ENCODE peak calls at places on chromosomes 4 and X, in four cellular contexts. N is activated B cell treated with CpG ODN at 0.5 μM for 24 hours, X is fibroblast of the aortic adventitia, P is RWPE1. J is an unnamed sample.

GRCh38 chr4:74394476-74395136 is 29.7 kb downstream of the EREG start:
- DNase-seq in X (peak), P (no peak), N (no peak), J (peak)

GRCh38 chr4:75099321-75099720 is 166.4 kb downstream of the PARM1 start:
- DNase-seq in P (no peak), N (no peak), X (no peak), J (no peak)

GRCh38 chr4:127239902-127240575 is 392.7 kb upstream of the INTU start:
- DNase-seq in N (no peak), X (no peak), P (no peak), J (no peak)

GRCh38 chrX:96481831-96482230 is 202.8 kb upstream of the DIAPH2 start:
- DNase-seq in N (no peak), X (no peak), P (no peak), J (no peak)

GRCh38 chrX:154458116-154458953 is at the start of gene PLXNA3:
- DNase-seq in P (peak), X (no peak), N (peak), J (peak)

GRCh38 chr4:2860391-2861348 is 17.0 kb downstream of the ADD1 start:
- DNase-seq in P (no peak), N (no peak), X (peak), J (peak)

GRCh38 chrX:386768-387575 is at the start of gene PPP2R3B:
- DNase-seq in P (peak), X (peak), N (peak), J (peak)

GRCh38 chrX:41982966-41983365 is 59.6 kb upstream of the CASK start:
- DNase-seq in N (no peak), P (no peak), X (no peak), J (no peak)

GRCh38 chr4:120895554-120895953 is 27.0 kb downstream of the PRDM5 start:
- DNase-seq in N (no peak), P (no peak), X (no peak), J (no peak)

GRCh38 chr4:144574509-144574908 is 71.4 kb upstream of the HHIP start:
- DNase-seq in P (no peak), X (no peak), N (no peak), J (no peak)

GRCh38 chr4:152973614-152974200 is 37.6 kb downstream of the FHDC1 start:
- DNase-seq in P (no peak), N (no peak), X (no peak), J (no peak)

GRCh38 chr4:118954246-118954645 is 65.6 kb downstream of the SYNPO2 start:
- DNase-seq in P (no peak), N (no peak), X (peak), J (peak)

GRCh38 chr4:173211222-173211621 is 42.6 kb downstream of the GALNT7 start:
- DNase-seq in N (no peak), X (no peak), P (no peak), J (no peak)

GRCh38 chr4:2255501-2256155 is 6.3 kb downstream of the MXD4 start:
- DNase-seq in P (no peak), X (peak), N (peak), J (peak)

GRCh38 chrX:55135171-55135570 is 46.4 kb downstream of the PAGE2 start:
- DNase-seq in N (peak), X (peak), P (peak), J (peak)

GRCh38 chr4:39083164-39083563 is 21.1 kb downstream of the KLHL5 start:
- DNase-seq in N (no peak), P (peak), X (peak), J (no peak)

DNA sequence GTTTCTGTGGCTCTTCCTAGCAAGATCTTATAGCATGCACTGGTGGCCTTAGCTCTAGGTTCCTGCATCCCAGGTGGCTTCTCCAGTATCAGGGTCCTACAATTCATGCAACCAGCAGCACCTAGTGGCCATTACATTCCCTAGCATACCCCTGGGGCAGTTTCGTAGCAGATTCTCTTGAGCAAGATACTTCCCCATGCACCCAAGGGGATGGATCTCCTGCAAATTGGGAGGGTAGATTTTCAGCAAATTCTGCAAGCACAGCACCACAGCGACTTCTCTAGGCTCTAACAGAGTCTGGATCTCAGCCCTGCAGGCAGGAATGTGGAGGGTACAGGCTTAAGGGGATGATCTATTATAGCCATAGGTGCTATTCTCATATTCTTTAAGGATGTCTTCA is 13.1 kb upstream of the SLC9B1 start:
- DNase-seq in N (no peak), P (peak), X (peak), J (peak)
- TF ChIP-seq CTCF in N (no peak), P (no peak), X (peak), J (peak)

DNA sequence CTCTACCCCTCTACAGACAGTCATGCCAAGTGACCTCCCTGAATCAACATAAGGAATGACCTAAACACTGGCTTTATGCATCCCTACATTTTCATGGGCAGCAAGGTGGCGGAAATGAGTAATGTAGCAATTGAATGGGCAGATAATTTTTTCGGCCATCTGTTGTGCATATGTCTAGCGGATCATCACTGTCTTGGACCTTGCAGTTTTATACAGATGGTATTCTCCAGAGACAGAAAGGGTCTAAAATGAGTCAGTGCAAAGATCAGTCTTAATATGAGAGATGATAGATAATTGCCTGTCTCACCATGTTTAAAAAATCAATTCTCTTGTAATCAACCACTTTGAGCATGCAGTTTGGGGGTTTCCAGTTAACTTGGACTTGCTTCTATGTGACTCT is 177.3 kb upstream of the DKK2 start:
- DNase-seq in P (no peak), N (no peak), X (no peak), J (peak)
- TF ChIP-seq CTCF in P (no peak), N (no peak), X (no peak), J (no peak)

DNA sequence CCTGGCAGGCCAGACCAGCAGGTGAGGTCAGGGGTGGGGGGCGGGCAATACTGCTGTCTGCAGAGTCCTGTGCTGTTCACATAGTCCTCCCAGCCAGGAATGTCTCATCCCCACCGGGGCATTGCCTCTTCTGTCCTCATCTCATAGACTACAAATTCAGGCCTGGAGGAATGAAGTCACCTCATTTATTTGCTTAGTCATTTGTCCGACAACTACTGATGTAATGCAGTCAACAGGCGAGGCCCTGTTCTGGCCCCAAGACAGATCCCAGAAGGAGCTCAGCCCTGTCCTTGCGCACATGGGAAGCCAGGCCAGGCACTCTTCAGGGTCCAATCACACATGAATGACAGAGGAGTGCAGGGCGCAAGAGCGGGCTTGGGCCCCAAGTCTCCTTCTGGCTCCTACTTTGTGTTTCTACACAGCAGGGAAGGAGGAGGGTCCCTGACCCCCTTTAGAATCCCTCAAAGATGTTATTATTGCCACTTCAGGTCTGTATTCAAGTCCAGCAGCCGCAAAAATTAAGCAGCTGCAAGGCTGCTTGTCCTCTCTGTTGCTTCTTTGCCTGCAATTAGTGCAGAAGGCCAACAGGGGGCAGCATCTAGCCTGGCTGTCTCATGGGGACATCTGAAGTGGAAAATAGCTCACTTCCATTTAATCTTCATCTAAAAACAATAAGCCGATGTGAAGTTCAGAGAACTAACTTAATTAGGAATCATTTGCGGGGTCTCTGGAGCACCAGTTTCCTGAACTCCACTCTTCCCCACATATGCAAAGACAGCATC is 15.2 kb upstream of the HMX1 start:
- DNase-seq in X (no peak), N (no peak), P (no peak), J (no peak)
- TF ChIP-seq CTCF in X (peak), N (no peak), P (no peak), J (peak)

GRCh38 chrX:85109235-85109634 is 105.6 kb downstream of the APOOL start:
- DNase-seq in P (no peak), N (no peak), X (no peak), J (no peak)
- TF ChIP-seq CTCF in P (no peak), N (no peak), X (peak), J (peak)

DNA sequence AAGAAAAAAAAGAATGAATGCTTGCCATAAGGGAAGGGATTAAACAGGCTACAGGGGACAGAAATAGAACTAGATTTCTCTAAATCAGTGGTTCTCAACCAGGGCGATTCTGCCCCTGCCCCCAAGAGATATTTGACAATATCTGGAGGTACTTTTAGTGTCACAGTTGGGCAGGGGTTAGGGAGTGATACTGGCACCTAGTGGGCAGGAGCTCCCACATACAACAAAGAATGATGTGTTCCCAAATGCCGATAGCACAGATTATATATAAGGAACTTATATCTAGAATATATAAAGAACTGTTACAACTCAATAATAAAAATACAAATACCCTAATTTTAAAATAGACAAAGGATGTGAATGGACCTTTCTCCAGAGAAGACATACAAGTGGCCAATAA is 14.7 kb downstream of the S100G start:
- DNase-seq in X (no peak), P (no peak), N (no peak), J (no peak)
- TF ChIP-seq CTCF in X (peak), P (no peak), N (no peak), J (peak)

DNA sequence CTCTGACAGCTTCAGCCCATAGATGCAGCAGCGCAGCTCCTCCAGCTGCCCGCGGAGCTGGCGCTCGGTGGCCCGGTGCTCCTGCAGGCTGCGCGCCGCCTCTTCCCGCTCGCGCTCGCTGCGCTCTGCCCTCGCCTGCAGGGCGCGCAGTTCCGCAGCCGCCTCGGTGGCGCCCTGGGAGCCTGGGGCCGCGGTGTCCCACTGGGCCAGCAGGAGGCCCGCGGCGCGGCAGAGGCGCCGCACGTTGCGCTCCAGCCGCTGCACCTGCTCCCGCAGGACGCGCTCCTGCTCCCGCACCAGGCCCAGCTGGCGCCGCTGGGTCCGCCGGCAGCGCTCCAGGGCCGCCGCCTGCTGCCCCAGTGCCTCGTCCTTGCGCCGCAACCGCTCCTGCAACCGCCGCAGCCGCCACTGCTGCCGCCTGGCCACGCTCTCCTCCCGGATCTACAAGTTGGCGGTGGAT is 10.1 kb downstream of the C4orf50 start:
- DNase-seq in X (no peak), P (no peak), N (no peak), J (no peak)
- TF ChIP-seq CTCF in X (no peak), P (no peak), N (no peak), J (no peak)

DNA sequence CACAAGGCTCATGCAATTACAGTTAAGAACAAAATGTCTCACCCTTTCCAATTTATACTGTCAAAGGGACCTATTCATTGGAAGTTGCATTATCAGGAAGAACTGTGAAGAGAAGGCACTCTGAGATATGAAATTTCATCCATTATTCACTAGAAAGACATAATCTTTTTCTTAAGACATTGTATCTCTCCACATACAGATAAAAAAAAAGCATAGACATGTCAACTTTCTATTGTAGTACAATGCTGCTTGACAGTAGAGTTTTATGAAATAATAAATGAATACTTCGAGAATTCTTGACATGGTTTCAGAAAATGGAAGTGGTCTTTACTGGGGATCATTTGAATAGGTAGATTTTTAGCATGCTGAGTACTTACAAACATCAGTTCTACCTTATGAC is 545.0 kb downstream of the TMA16 start:
- DNase-seq in X (no peak), N (no peak), P (no peak), J (no peak)
- TF ChIP-seq CTCF in X (no peak), N (no peak), P (no peak), J (no peak)

DNA sequence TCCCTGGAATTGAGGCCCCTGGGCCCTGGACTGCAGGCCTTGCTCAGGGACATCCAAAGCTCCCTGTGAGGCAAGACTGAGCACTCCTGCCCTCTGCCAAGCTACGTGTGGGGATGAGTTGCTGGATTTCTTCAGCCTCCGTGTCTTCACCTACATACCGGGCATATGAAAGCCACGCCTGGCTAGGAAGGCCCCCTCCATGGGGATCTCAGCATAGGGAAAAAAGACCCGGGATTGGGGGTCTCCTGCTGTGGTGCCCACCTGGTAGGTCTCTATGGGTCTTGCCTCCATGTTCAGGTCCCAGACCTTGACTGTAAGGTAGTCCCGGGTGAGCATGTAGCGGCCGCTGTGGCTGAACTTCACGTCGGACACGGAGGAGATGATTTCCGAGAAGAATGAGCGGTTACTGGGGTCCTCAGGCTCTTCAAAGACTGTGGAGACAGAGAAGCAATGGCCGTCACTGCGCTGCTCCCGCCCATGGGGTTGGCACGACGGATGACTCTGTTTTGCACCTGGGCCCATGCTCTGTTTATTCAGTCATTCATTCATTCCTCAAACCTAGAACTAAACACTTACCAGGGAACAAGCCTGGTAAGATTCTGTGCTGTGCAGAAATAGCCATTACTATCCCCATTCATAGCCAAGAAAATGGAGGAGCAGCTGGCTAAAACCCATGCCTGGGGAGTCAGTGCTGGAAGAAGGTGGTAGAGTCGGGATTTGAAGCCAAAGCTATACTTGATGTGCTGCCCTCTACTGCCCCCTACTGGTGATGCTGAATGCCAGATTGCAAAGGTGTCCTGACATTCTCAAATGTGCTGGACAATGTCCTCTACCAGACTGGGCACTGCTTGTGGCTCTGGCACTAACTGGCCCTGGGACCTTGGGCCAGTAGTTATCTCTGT is 63.9 kb downstream of the WFS1 start:
- DNase-seq in P (no peak), X (peak), N (no peak), J (no peak)
- TF ChIP-seq CTCF in P (peak), X (peak), N (no peak), J (peak)

GRCh38 chr4:48078862-48079655 is 55.0 kb downstream of the TXK start:
- DNase-seq in N (no peak), X (no peak), P (no peak), J (no peak)
- TF ChIP-seq CTCF in N (no peak), X (no peak), P (no peak), J (no peak)

J was measured in fibroblast of villous mesenchyme.